ENCODE peak calls at places on chromosomes 4 and X, in nine cellular contexts. Z is transverse colon, M is IMR-90, E is mammary epithelial cell, X is testis, G is small intestine, O is heart right ventricle, D is adipocyte, T is uterus. K is an unnamed sample.
A peak's percentile ranks its signal among the peaks of the same experiment; 100 is the strongest.

GRCh38 chr4:123986268-123986798 is 589.7 kb downstream of the SPRY1 start:
- DNase-seq in Z (peak; percentile 13), M (peak; percentile 92), E (peak; percentile 76), X (peak; percentile 54), G (no peak), O (peak; percentile 19), D (peak; percentile 90), T (peak; percentile 20), K (peak; percentile 83)

GRCh38 chr4:68466185-68466584 is 18.9 kb downstream of the TMPRSS11E start:
- DNase-seq in Z (no peak), M (peak; percentile 68), E (peak; percentile 90), X (no peak), G (no peak), O (no peak), D (peak; percentile 7), T (no peak), K (peak; percentile 85)

GRCh38 chr4:76194325-76194724 is 19.3 kb downstream of the SCARB2 start:
- DNase-seq in Z (no peak), M (peak; percentile 94), E (peak; percentile 96), X (peak; percentile 50), G (peak; percentile 78), O (no peak), D (peak; percentile 95), T (no peak), K (peak; percentile 94)

GRCh38 chr4:55127521-55127920 is 2.1 kb upstream of the KDR start:
- DNase-seq in Z (no peak), M (no peak), E (no peak), X (no peak), G (no peak), O (no peak), D (no peak), T (no peak), K (no peak)

GRCh38 chrX:40778861-40779575 is 43.7 kb upstream of the MED14 start:
- DNase-seq in Z (no peak), M (peak; percentile 72), E (peak; percentile 69), X (no peak), G (no peak), O (no peak), D (peak; percentile 6), T (no peak), K (peak; percentile 12)

GRCh38 chr4:25814323-25814722 is 48.5 kb downstream of the SEL1L3 start:
- DNase-seq in Z (peak; percentile 19), M (peak; percentile 63), E (peak; percentile 49), X (peak; percentile 57), G (peak; percentile 6), O (peak; percentile 20), D (no peak), T (no peak), K (no peak)

GRCh38 chr4:80678413-80678812 is 342.9 kb downstream of the CFAP299 start:
- DNase-seq in Z (no peak), M (no peak), E (no peak), X (no peak), G (no peak), O (no peak), D (no peak), T (no peak), K (no peak)

GRCh38 chr4:147948336-147948735 is 216.4 kb downstream of the ARHGAP10 start:
- DNase-seq in Z (no peak), M (no peak), E (no peak), X (no peak), G (no peak), O (no peak), D (no peak), T (no peak), K (no peak)

GRCh38 chr4:117588771-117589170 is 445.5 kb upstream of the NDST3 start:
- DNase-seq in Z (no peak), M (no peak), E (no peak), X (no peak), G (no peak), O (no peak), D (no peak), T (no peak), K (peak; percentile 2)

GRCh38 chrX:30971761-30972603 is 82.9 kb upstream of the TAB3 start:
- DNase-seq in Z (peak; percentile 17), M (peak; percentile 45), E (peak; percentile 37), X (peak; percentile 48), G (peak; percentile 53), O (no peak), D (peak; percentile 63), T (no peak), K (peak; percentile 29)

GRCh38 chr4:158728256-158728655 is 5.1 kb upstream of the PPID start:
- DNase-seq in Z (no peak), M (no peak), E (no peak), X (no peak), G (no peak), O (no peak), D (no peak), T (no peak), K (no peak)

GRCh38 chr4:16195209-16195608 is 31.1 kb downstream of the TAPT1 start:
- DNase-seq in Z (no peak), M (no peak), E (no peak), X (no peak), G (no peak), O (no peak), D (no peak), T (no peak), K (no peak)

GRCh38 chrX:72050011-72050410 is 81.7 kb downstream of the RTL5 start:
- DNase-seq in Z (no peak), M (no peak), E (no peak), X (no peak), G (no peak), O (no peak), D (no peak), T (no peak), K (no peak)

GRCh38 chr4:68366600-68366999 is 16.7 kb upstream of the YTHDC1 start:
- DNase-seq in Z (no peak), M (no peak), E (no peak), X (no peak), G (no peak), O (no peak), D (no peak), T (no peak), K (peak; percentile 43)

GRCh38 chr4:79526970-79527565 is 119.0 kb upstream of the GK2 start:
- DNase-seq in Z (no peak), M (no peak), E (peak; percentile 4), X (no peak), G (no peak), O (no peak), D (no peak), T (no peak), K (no peak)

GRCh38 chr4:61996943-61997342 is 796.8 kb downstream of the ADGRL3 start:
- DNase-seq in Z (no peak), M (no peak), E (no peak), X (no peak), G (no peak), O (no peak), D (peak; percentile 3), T (no peak), K (no peak)

GRCh38 chrX:31297881-31298280 is 226.0 kb upstream of the FTHL17 start:
- DNase-seq in Z (no peak), M (no peak), E (peak; percentile 75), X (no peak), G (no peak), O (no peak), D (no peak), T (no peak), K (no peak)

GRCh38 chr4:3519468-3520264 is 12.6 kb downstream of the LRPAP1 start:
- DNase-seq in Z (peak; percentile 3), M (no peak), E (no peak), X (no peak), G (no peak), O (no peak), D (no peak), T (no peak), K (no peak)

GRCh38 chr4:1656132-1656531 is 28.0 kb downstream of the FAM53A start:
- DNase-seq in Z (no peak), M (no peak), E (no peak), X (no peak), G (no peak), O (no peak), D (no peak), T (no peak), K (no peak)
- H3K9me3 ChIP-seq in Z (no peaks in the 10 kb centered on the region), M (no peaks in the 10 kb centered on the region), E (peaks cover 4% of the 10 kb centered on the region), X (no peaks in the 10 kb centered on the region), G (no peaks in the 10 kb centered on the region), O (no peaks in the 10 kb centered on the region), D (no peaks in the 10 kb centered on the region), T (no peaks in the 10 kb centered on the region), K (no peaks in the 10 kb centered on the region)

GRCh38 chr4:182881928-182882327 is 35.3 kb downstream of the DCTD start:
- DNase-seq in Z (no peak), M (no peak), E (no peak), X (peak; percentile 67), G (no peak), O (peak; percentile 30), D (no peak), T (no peak), K (no peak)

GRCh38 chr4:182885738-182886077 is 31.5 kb downstream of the DCTD start:
- DNase-seq in Z (no peak), M (peak; percentile 25), E (no peak), X (no peak), G (no peak), O (no peak), D (peak; percentile 29), T (no peak), K (no peak)

GRCh38 chr4:182885022-182885737 is 32.0 kb downstream of the DCTD start:
- DNase-seq in Z (no peak), M (no peak), E (no peak), X (no peak), G (no peak), O (no peak), D (no peak), T (no peak), K (no peak)

GRCh38 chr4:182883351-182883750 is 33.8 kb downstream of the DCTD start:
- DNase-seq in Z (no peak), M (no peak), E (no peak), X (no peak), G (no peak), O (no peak), D (no peak), T (no peak), K (no peak)

GRCh38 chr4:182884046-182884445 is 33.1 kb downstream of the DCTD start:
- DNase-seq in Z (no peak), M (no peak), E (no peak), X (no peak), G (no peak), O (no peak), D (peak; percentile 85), T (no peak), K (no peak)
- H3K9me3 ChIP-seq in Z (no peaks in the 10 kb centered on the region), M (no peaks in the 10 kb centered on the region), E (no peaks in the 10 kb centered on the region), X (no peaks in the 10 kb centered on the region), G (no peaks in the 10 kb centered on the region), O (no peaks in the 10 kb centered on the region), D (peaks cover 6% of the 10 kb centered on the region), T (no peaks in the 10 kb centered on the region), K (peaks cover 10% of the 10 kb centered on the region)

GRCh38 chr4:12324965-12325364 is 896.3 kb upstream of the HS3ST1 start:
- DNase-seq in Z (no peak), M (no peak), E (no peak), X (no peak), G (no peak), O (no peak), D (no peak), T (no peak), K (no peak)

GRCh38 chr4:12319765-12320164 is 891.1 kb upstream of the HS3ST1 start:
- DNase-seq in Z (no peak), M (no peak), E (no peak), X (no peak), G (no peak), O (no peak), D (no peak), T (no peak), K (no peak)
- H3K9me3 ChIP-seq in Z (no peaks in the 10 kb centered on the region), M (peaks cover 7% of the 10 kb centered on the region), E (no peaks in the 10 kb centered on the region), X (no peaks in the 10 kb centered on the region), G (no peaks in the 10 kb centered on the region), O (no peaks in the 10 kb centered on the region), D (no peaks in the 10 kb centered on the region), T (no peaks in the 10 kb centered on the region), K (no peaks in the 10 kb centered on the region)

GRCh38 chr4:38769441-38770210 is 13.2 kb downstream of the TLR10 start:
- DNase-seq in Z (no peak), M (no peak), E (no peak), X (no peak), G (no peak), O (no peak), D (peak; percentile 14), T (no peak), K (no peak)
- H3K9me3 ChIP-seq in Z (no peaks in the 10 kb centered on the region), M (no peaks in the 10 kb centered on the region), E (no peaks in the 10 kb centered on the region), X (no peaks in the 10 kb centered on the region), G (no peaks in the 10 kb centered on the region), O (no peaks in the 10 kb centered on the region), D (no peaks in the 10 kb centered on the region), T (no peaks in the 10 kb centered on the region), K (no peaks in the 10 kb centered on the region)